ENCODE peak calls at places on chromosomes 7 and 10, in five cellular contexts. X is AG08395, K is hippocampal formation, V is HEK293T, O is NCI-H2029 treated with DMSO at 0.1 percent for 48 hours. H is an unnamed sample.

GRCh38 chr7:129376778-129377700 is 57.2 kb upstream of the STRIP2 start:
- DNase-seq in X (peak; percentile 3), K (no peak), V (no peak), O (no peak), H (no peak)

GRCh38 chr7:155652156-155653124 is 8.0 kb downstream of the RBM33 start:
- DNase-seq in X (no peak), K (no peak), V (no peak), O (no peak), H (no peak)

GRCh38 chr7:66903360-66904062 is 17.5 kb upstream of the TMEM248 start:
- DNase-seq in X (no peak), K (no peak), V (no peak), O (no peak), H (no peak)

GRCh38 chr10:126458453-126458852 is 70.2 kb upstream of the ADAM12 start:
- DNase-seq in X (peak; percentile 47), K (no peak), V (no peak), O (no peak), H (no peak)

GRCh38 chr7:106238830-106239229 is 46.0 kb downstream of the NAMPT start:
- DNase-seq in X (no peak), K (no peak), V (no peak), O (no peak), H (no peak)

GRCh38 chr7:17153571-17153970 is 144.9 kb upstream of the AHR start:
- DNase-seq in X (no peak), K (no peak), V (no peak), O (no peak), H (no peak)

GRCh38 chr7:66145404-66145843 is 30.8 kb downstream of the CRCP start:
- DNase-seq in X (peak; percentile 27), K (no peak), V (no peak), O (no peak), H (no peak)

GRCh38 chr10:49831352-49832040 is 69.4 kb upstream of the OGDHL start:
- DNase-seq in X (peak; percentile 3), K (no peak), V (no peak), O (no peak), H (no peak)

GRCh38 chr7:90222811-90223725 is 11.5 kb downstream of the STEAP2 start:
- DNase-seq in X (no peak), K (no peak), V (no peak), O (no peak), H (no peak)

GRCh38 chr7:45924283-45924682 is 3.2 kb upstream of the IGFBP3 start:
- DNase-seq in X (peak; percentile 88), K (no peak), V (no peak), O (no peak), H (no peak)

GRCh38 chr7:17130281-17131059 is 168.0 kb upstream of the AHR start:
- DNase-seq in X (peak; percentile 77), K (no peak), V (peak; percentile 58), O (no peak), H (no peak)

GRCh38 chr7:30459591-30460245 is 18.9 kb downstream of the NOD1 start:
- DNase-seq in X (peak; percentile 78), K (no peak), V (no peak), O (no peak), H (no peak)

GRCh38 chr7:1464694-1465093 is 5.4 kb upstream of the MICALL2 start:
- DNase-seq in X (no peak), K (no peak), V (no peak), O (no peak), H (no peak)

GRCh38 chr7:148546857-148547256 is 43.7 kb upstream of the C7orf33 start:
- DNase-seq in X (no peak), K (no peak), V (no peak), O (no peak), H (no peak)

GRCh38 chr10:27223964-27224363 is 16.6 kb downstream of the ACBD5 start:
- DNase-seq in X (peak; percentile 8), K (no peak), V (no peak), O (no peak), H (no peak)

GRCh38 chr10:114550756-114551290 is 107.3 kb downstream of the ABLIM1 start:
- DNase-seq in X (peak; percentile 38), K (peak; percentile 58), V (no peak), O (peak; percentile 47), H (no peak)

GRCh38 chr7:124722292-124722691 is 43.3 kb downstream of the GPR37 start:
- DNase-seq in X (peak; percentile 51), K (no peak), V (no peak), O (no peak), H (no peak)

GRCh38 chr7:18290865-18291264 is 204.7 kb upstream of the HDAC9 start:
- DNase-seq in X (no peak), K (no peak), V (no peak), O (no peak), H (no peak)

GRCh38 chr7:101804087-101804631 is 13.3 kb upstream of the CUX1 start:
- DNase-seq in X (no peak), K (no peak), V (no peak), O (no peak), H (no peak)

GRCh38 chr10:99881371-99881770 is 98.9 kb downstream of the ABCC2 start:
- DNase-seq in X (no peak), K (no peak), V (no peak), O (no peak), H (no peak)

GRCh38 chr7:37065779-37066271 is 341.5 kb upstream of the AOAH start:
- DNase-seq in X (no peak), K (no peak), V (no peak), O (no peak), H (no peak)

GRCh38 chr7:70893985-70894722 is 237.8 kb upstream of the GALNT17 start:
- DNase-seq in X (no peak), K (no peak), V (no peak), O (no peak), H (no peak)

H was measured in caudate nucleus.